ENCODE peak calls at places on chromosomes 11 and 22, in six cellular contexts. A is Peyer's patch, O is stomach, X is K562, P is breast epithelium, Y is sigmoid colon. Q is an unnamed sample.

GRCh38 chr22:41411021-41411851 is 29.5 kb downstream of the TEF start:
- DNase-seq in A (no peak), O (no peak), X (no peak), P (no peak), Y (peak; percentile 90), Q (no peak)

GRCh38 chr11:1671658-1672057 is 25.3 kb upstream of the KRTAP5-6 start:
- DNase-seq in A (no peak), O (no peak), X (no peak), P (no peak), Y (peak; percentile 9), Q (peak; percentile 56)

GRCh38 chr11:72789493-72790131 is 4.2 kb downstream of the STARD10 start:
- DNase-seq in A (no peak), O (peak; percentile 50), X (no peak), P (no peak), Y (no peak), Q (no peak)

GRCh38 chr11:112627588-112628045 is 333.6 kb upstream of the NCAM1 start:
- DNase-seq in A (no peak), O (no peak), X (no peak), P (no peak), Y (no peak), Q (no peak)

GRCh38 chr11:28463826-28464225 is 355.6 kb downstream of the METTL15 start:
- DNase-seq in A (no peak), O (no peak), X (no peak), P (no peak), Y (no peak), Q (no peak)

GRCh38 chr11:14308114-14308896 is 50.7 kb downstream of the RRAS2 start:
- DNase-seq in A (no peak), O (no peak), X (peak; percentile 51), P (no peak), Y (no peak), Q (no peak)

GRCh38 chr11:97557399-97557798 is 1167.6 kb downstream of the JRKL start:
- DNase-seq in A (no peak), O (no peak), X (no peak), P (no peak), Y (no peak), Q (no peak)

GRCh38 chr11:130847517-130847916 is 68.8 kb downstream of the SNX19 start:
- DNase-seq in A (no peak), O (no peak), X (no peak), P (no peak), Y (no peak), Q (no peak)

GRCh38 chr11:64998141-64998540 is 1.4 kb upstream of the BATF2 start:
- DNase-seq in A (no peak), O (no peak), X (peak; percentile 68), P (no peak), Y (no peak), Q (no peak)

GRCh38 chr11:63490551-63491239 is at the start of gene PLAAT5:
- DNase-seq in A (no peak), O (no peak), X (no peak), P (peak; percentile 63), Y (peak; percentile 76), Q (no peak)

GRCh38 chr11:114273890-114274635 is 22.1 kb upstream of the NNMT start:
- DNase-seq in A (no peak), O (no peak), X (peak; percentile 62), P (no peak), Y (no peak), Q (no peak)

GRCh38 chr11:65894034-65894591 is 3.6 kb downstream of the CCDC85B start:
- DNase-seq in A (peak; percentile 70), O (no peak), X (no peak), P (no peak), Y (no peak), Q (no peak)

GRCh38 chr22:21876486-21877176 is 9.2 kb upstream of the MAPK1 start:
- DNase-seq in A (no peak), O (no peak), X (peak; percentile 82), P (no peak), Y (no peak), Q (no peak)

GRCh38 chr11:12777208-12777874 is 103.1 kb downstream of the TEAD1 start:
- DNase-seq in A (no peak), O (no peak), X (no peak), P (no peak), Y (no peak), Q (no peak)

GRCh38 chr22:26585104-26585790 is 4.7 kb downstream of the TPST2 start:
- DNase-seq in A (no peak), O (peak; percentile 45), X (no peak), P (no peak), Y (peak; percentile 60), Q (peak; percentile 89)

GRCh38 chr22:40898850-40899357 is 37.0 kb upstream of the DNAJB7 start:
- DNase-seq in A (no peak), O (no peak), X (peak; percentile 35), P (no peak), Y (no peak), Q (no peak)

GRCh38 chr11:372809-373715 is 3.8 kb downstream of the B4GALNT4 start:
- DNase-seq in A (no peak), O (no peak), X (no peak), P (no peak), Y (no peak), Q (no peak)

GRCh38 chr11:68300076-68300830 is 12.1 kb upstream of the LRP5 start:
- DNase-seq in A (no peak), O (no peak), X (no peak), P (no peak), Y (no peak), Q (no peak)

GRCh38 chr22:39474351-39474991 is 17.7 kb downstream of the MGAT3 start:
- DNase-seq in A (no peak), O (no peak), X (peak; percentile 46), P (no peak), Y (no peak), Q (no peak)

GRCh38 chr11:6320411-6321207 is at the start of gene CAVIN3:
- DNase-seq in A (peak; percentile 34), O (peak; percentile 70), X (no peak), P (peak; percentile 71), Y (peak; percentile 94), Q (peak; percentile 97)

GRCh38 chr22:35274154-35274871 is 17.0 kb downstream of the HMGXB4 start:
- DNase-seq in A (no peak), O (no peak), X (no peak), P (no peak), Y (no peak), Q (no peak)

GRCh38 chr11:1936781-1937615 is 10.1 kb upstream of the MRPL23 start:
- DNase-seq in A (no peak), O (no peak), X (no peak), P (no peak), Y (peak; percentile 63), Q (no peak)

GRCh38 chr22:24205438-24206189 is 24.3 kb downstream of the SUSD2 start:
- DNase-seq in A (no peak), O (no peak), X (no peak), P (no peak), Y (no peak), Q (no peak)
- H3K4me3 ChIP-seq in A (no peak overlapping the region), O (no peak overlapping the region), X (no peak overlapping the region), P (no peak overlapping the region), Y (no peak overlapping the region), Q (no peak overlapping the region)

GRCh38 chr11:70419307-70420007 is 21.1 kb downstream of the CTTN start:
- DNase-seq in A (no peak), O (no peak), X (no peak), P (no peak), Y (no peak), Q (no peak)

GRCh38 chr11:70420008-70420464 is 21.7 kb downstream of the CTTN start:
- DNase-seq in A (no peak), O (no peak), X (peak; percentile 96), P (no peak), Y (no peak), Q (no peak)

GRCh38 chr11:70420496-70420895 is 22.2 kb downstream of the CTTN start:
- DNase-seq in A (no peak), O (no peak), X (no peak), P (no peak), Y (no peak), Q (no peak)

GRCh38 chr11:70422692-70423522 is 24.6 kb downstream of the CTTN start:
- DNase-seq in A (no peak), O (no peak), X (no peak), P (no peak), Y (no peak), Q (no peak)

GRCh38 chr11:70421123-70421522 is 22.8 kb downstream of the CTTN start:
- DNase-seq in A (no peak), O (no peak), X (no peak), P (no peak), Y (no peak), Q (no peak)
- TF ChIP-seq CTCF in A (no peak), O (no peak), X (no peak), P (no peak), Y (no peak), Q (no peak)

GRCh38 chr11:59810189-59810910 is at the start of gene MRPL16:
- DNase-seq in A (peak; percentile 88), O (peak; percentile 95), X (peak; percentile 89), P (peak; percentile 91), Y (peak; percentile 92), Q (peak; percentile 82)
- TF ChIP-seq POLR2A in A (peak; percentile 65), O (no peak), X (peak; percentile 92), P (no peak), Y (no peak), Q (no peak)

GRCh38 chr11:128720522-128720985 is 26.7 kb downstream of the FLI1 start:
- DNase-seq in A (peak; percentile 66), O (peak; percentile 42), X (no peak), P (no peak), Y (no peak), Q (no peak)
- H3K4me3 ChIP-seq in A (no peak overlapping the region), O (no peak overlapping the region), X (no peak overlapping the region), P (no peak overlapping the region), Y (no peak overlapping the region), Q (no peak overlapping the region)

DNA sequence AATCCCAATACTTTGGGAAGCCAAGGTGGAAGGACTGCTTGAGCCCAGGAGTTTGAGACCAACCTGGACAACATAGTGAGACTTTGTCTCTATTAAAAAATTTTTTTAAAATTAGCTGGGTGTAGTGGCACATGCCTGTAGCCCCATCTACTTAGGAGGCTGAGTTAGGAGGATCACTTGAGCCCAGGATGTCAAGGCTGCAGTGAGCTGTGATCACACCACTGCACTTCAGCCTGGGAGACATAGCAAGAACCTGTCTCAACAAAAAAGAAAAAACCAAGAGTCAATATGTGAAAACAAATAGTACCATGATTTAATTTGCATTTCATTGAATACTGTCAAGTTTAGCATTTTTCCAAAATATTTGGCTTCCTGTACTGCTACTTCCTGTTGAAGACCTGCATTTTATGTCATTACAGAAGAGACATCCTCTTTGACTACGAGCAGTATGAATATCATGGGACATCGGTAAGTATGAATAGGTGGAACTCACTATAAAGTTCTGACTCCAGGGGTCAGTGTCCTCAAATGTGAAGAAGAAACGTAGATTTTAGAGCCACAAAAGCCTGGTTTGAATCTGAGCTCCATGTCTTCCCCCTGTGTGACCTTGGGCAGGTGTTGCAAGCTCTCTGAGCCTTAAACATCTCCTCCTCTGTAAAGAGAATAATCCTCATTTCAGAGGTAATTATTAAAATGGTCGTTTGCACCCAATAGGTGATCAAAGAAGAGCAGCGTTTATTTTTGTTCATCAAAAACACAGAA is 16.0 kb downstream of the CDC45 start:
- DNase-seq in A (no peak), O (no peak), X (no peak), P (no peak), Y (no peak), Q (no peak)
- TF ChIP-seq CTCF in A (no peak), O (no peak), X (peak; percentile 36), P (no peak), Y (no peak), Q (no peak)

GRCh38 chr22:46045459-46046298 is 68.7 kb upstream of the WNT7B start:
- DNase-seq in A (no peak), O (peak; percentile 58), X (no peak), P (peak; percentile 54), Y (peak; percentile 72), Q (no peak)
- TF ChIP-seq POLR2A in A (no peak), O (no peak), X (no peak), P (no peak), Y (no peak), Q (no peak)

Q was measured in lower leg skin.